ENCODE peak calls at places on chromosome 15, in five cellular contexts. P is glutamatergic neuron; C is endothelial cell; J is CD4-positive, alpha-beta T cell; G is HFF-Myc. V is an unnamed sample.

GRCh38 chr15:92617197-92618037 is 38.2 kb downstream of the FAM174B start:
- DNase-seq in P (no peak), C (no peak), J (no peak), G (peak), V (no peak)

GRCh38 chr15:90194655-90195054 is 6.5 kb upstream of the SEMA4B start:
- DNase-seq in P (no peak), C (no peak), J (no peak), G (no peak), V (no peak)

GRCh38 chr15:98035577-98036010 is 75.1 kb downstream of the ARRDC4 start:
- DNase-seq in P (no peak), C (no peak), J (no peak), G (no peak), V (no peak)

GRCh38 chr15:70451861-70452653 is 311.3 kb downstream of the UACA start:
- DNase-seq in P (peak), C (no peak), J (no peak), G (no peak), V (no peak)

GRCh38 chr15:39216816-39217215 is 364.1 kb upstream of the THBS1 start:
- DNase-seq in P (no peak), C (no peak), J (no peak), G (no peak), V (no peak)

GRCh38 chr15:45157974-45158373 is 28.2 kb downstream of the DUOX1 start:
- DNase-seq in P (no peak), C (no peak), J (no peak), G (no peak), V (no peak)

GRCh38 chr15:43881944-43882343 is 55.1 kb downstream of the WDR76 start:
- DNase-seq in P (no peak), C (peak), J (no peak), G (no peak), V (no peak)

GRCh38 chr15:90189781-90190467 is 11.2 kb upstream of the SEMA4B start:
- DNase-seq in P (no peak), C (no peak), J (no peak), G (no peak), V (no peak)

GRCh38 chr15:69154684-69155083 is 5.8 kb upstream of the GLCE start:
- DNase-seq in P (no peak), C (no peak), J (no peak), G (peak), V (no peak)

GRCh38 chr15:82999905-83000671 is 11.4 kb downstream of the C15orf40 start:
- DNase-seq in P (no peak), C (no peak), J (no peak), G (peak), V (peak)

GRCh38 chr15:25710184-25710583 is 152.9 kb downstream of the ATP10A start:
- DNase-seq in P (peak), C (peak), J (peak), G (no peak), V (peak)

GRCh38 chr15:71060983-71061382 is 54.3 kb upstream of the THSD4 start:
- DNase-seq in P (no peak), C (no peak), J (no peak), G (no peak), V (no peak)

GRCh38 chr15:27669641-27670040 is 429.5 kb downstream of the OCA2 start:
- DNase-seq in P (no peak), C (no peak), J (no peak), G (no peak), V (no peak)

GRCh38 chr15:62439543-62440016 is 274.5 kb upstream of the C2CD4B start:
- DNase-seq in P (no peak), C (no peak), J (no peak), G (no peak), V (no peak)

GRCh38 chr15:77228831-77229230 is 157.9 kb upstream of the TSPAN3 start:
- DNase-seq in P (no peak), C (no peak), J (no peak), G (no peak), V (no peak)

GRCh38 chr15:95274038-95274437 is 1042.7 kb downstream of the MCTP2 start:
- DNase-seq in P (no peak), C (no peak), J (no peak), G (no peak), V (no peak)

GRCh38 chr15:40357723-40358491 is at the start of gene DISP2:
- DNase-seq in P (peak), C (peak), J (peak), G (no peak), V (peak)

GRCh38 chr15:43127752-43128151 is 5.6 kb upstream of the TMEM62 start:
- DNase-seq in P (no peak), C (no peak), J (no peak), G (no peak), V (no peak)

GRCh38 chr15:71015342-71015741 is 99.9 kb upstream of the THSD4 start:
- DNase-seq in P (no peak), C (no peak), J (no peak), G (no peak), V (no peak)

GRCh38 chr15:68783226-68784054 is 37.3 kb downstream of the ANP32A start:
- DNase-seq in P (no peak), C (peak), J (peak), G (no peak), V (peak)

GRCh38 chr15:92906563-92907081 is 6.5 kb downstream of the CHD2 start:
- DNase-seq in P (no peak), C (no peak), J (peak), G (no peak), V (peak)

GRCh38 chr15:98083203-98083910 is 122.9 kb downstream of the ARRDC4 start:
- DNase-seq in P (no peak), C (no peak), J (no peak), G (no peak), V (no peak)

GRCh38 chr15:64263567-64263966 is 92.4 kb downstream of the CSNK1G1 start:
- DNase-seq in P (no peak), C (no peak), J (no peak), G (no peak), V (peak)

GRCh38 chr15:31267161-31268107 is 59.2 kb upstream of the KLF13 start:
- DNase-seq in P (no peak), C (no peak), J (no peak), G (no peak), V (peak)

GRCh38 chr15:88258021-88258641 is 1.6 kb upstream of the NTRK3 start:
- DNase-seq in P (peak), C (peak), J (no peak), G (no peak), V (no peak)

GRCh38 chr15:68054658-68055223 is 626 bp downstream of the PIAS1 start:
- DNase-seq in P (peak), C (peak), J (peak), G (no peak), V (no peak)

GRCh38 chr15:48823237-48823636 is 12.4 kb upstream of the CEP152 start:
- DNase-seq in P (no peak), C (no peak), J (no peak), G (no peak), V (no peak)

GRCh38 chr15:91253605-91254004 is 153.5 kb downstream of the SV2B start:
- DNase-seq in P (no peak), C (no peak), J (no peak), G (no peak), V (no peak)

GRCh38 chr15:45144775-45145174 is 15.0 kb downstream of the DUOX1 start:
- DNase-seq in P (no peak), C (no peak), J (no peak), G (no peak), V (no peak)

GRCh38 chr15:93523490-93523889 is 434.5 kb upstream of the RGMA start:
- DNase-seq in P (no peak), C (no peak), J (no peak), G (no peak), V (no peak)

GRCh38 chr15:68800875-68801274 is 19.8 kb downstream of the ANP32A start:
- DNase-seq in P (no peak), C (no peak), J (no peak), G (no peak), V (no peak)

GRCh38 chr15:90934949-90935751 is at the start of gene UNC45A:
- DNase-seq in P (peak), C (peak), J (peak), G (peak), V (peak)

GRCh38 chr15:93048759-93049161 is 40.3 kb downstream of the RGMA start:
- DNase-seq in P (no peak), C (no peak), J (no peak), G (no peak), V (no peak)

GRCh38 chr15:78944669-78945407 is at the start of gene CTSH:
- DNase-seq in P (peak), C (peak), J (peak), G (no peak), V (peak)

GRCh38 chr15:85044251-85044853 is 62.7 kb downstream of the PDE8A start:
- DNase-seq in P (no peak), C (peak), J (peak), G (peak), V (peak)

GRCh38 chr15:80059786-80060489 is 462 bp downstream of the ZFAND6 start:
- DNase-seq in P (peak), C (peak), J (no peak), G (no peak), V (peak)

GRCh38 chr15:74497584-74497983 is 36.6 kb upstream of the UBL7 start:
- DNase-seq in P (no peak), C (no peak), J (no peak), G (no peak), V (no peak)

GRCh38 chr15:90402806-90403205 is 14.8 kb downstream of the IQGAP1 start:
- DNase-seq in P (no peak), C (no peak), J (no peak), G (no peak), V (no peak)

GRCh38 chr15:74787251-74788041 is 5.6 kb downstream of the CSK start:
- DNase-seq in P (peak), C (peak), J (peak), G (peak), V (peak)